ENCODE peak calls at places on chromosomes 13 and 19, in seven cellular contexts. One of them, this sample, is unnamed.

GRCh38 chr19:48918801-48919247 is 14.7 kb upstream of the DHDH start:
- DNase-seq in WTC11: peak; percentile 81
- DNase-seq in K562: peak; percentile 72
- DNase-seq in HepG2: no peak
- DNase-seq in A549: no peak
- DNase-seq in GM12878: no peak
- DNase-seq in SK-N-SH: peak; percentile 75
- DNase-seq in this sample: no peak

GRCh38 chr13:94239135-94239534 is 240.3 kb downstream of the DCT start:
- DNase-seq in GM12878: no peak
- DNase-seq in A549: no peak
- DNase-seq in SK-N-SH: no peak
- DNase-seq in WTC11: no peak
- DNase-seq in HepG2: no peak
- DNase-seq in K562: no peak
- DNase-seq in this sample: peak; percentile 87

GRCh38 chr19:2250765-2251576 is 1.8 kb downstream of the AMH start:
- DNase-seq in SK-N-SH: peak; percentile 46
- DNase-seq in HepG2: no peak
- DNase-seq in GM12878: no peak
- DNase-seq in A549: no peak
- DNase-seq in K562: no peak
- DNase-seq in WTC11: no peak
- DNase-seq in this sample: no peak

GRCh38 chr13:20217168-20217567 is 15.0 kb downstream of the GJB6 start:
- DNase-seq in WTC11: no peak
- DNase-seq in GM12878: no peak
- DNase-seq in SK-N-SH: no peak
- DNase-seq in HepG2: peak; percentile 42
- DNase-seq in A549: no peak
- DNase-seq in K562: no peak
- DNase-seq in this sample: no peak

GRCh38 chr19:58563823-58564222 is 5.4 kb upstream of the UBE2M start:
- DNase-seq in GM12878: no peak
- DNase-seq in WTC11: peak; percentile 7
- DNase-seq in A549: no peak
- DNase-seq in K562: no peak
- DNase-seq in SK-N-SH: peak; percentile 65
- DNase-seq in HepG2: no peak
- DNase-seq in this sample: no peak

GRCh38 chr19:58553799-58554493 is 959 bp downstream of the CHMP2A start:
- DNase-seq in GM12878: no peak
- DNase-seq in HepG2: no peak
- DNase-seq in A549: no peak
- DNase-seq in K562: no peak
- DNase-seq in WTC11: no peak
- DNase-seq in SK-N-SH: no peak
- DNase-seq in this sample: no peak

GRCh38 chr19:22601906-22602630 is 32.1 kb upstream of the ZNF492 start:
- DNase-seq in K562: no peak
- DNase-seq in SK-N-SH: no peak
- DNase-seq in GM12878: no peak
- DNase-seq in A549: no peak
- DNase-seq in HepG2: no peak
- DNase-seq in WTC11: no peak
- DNase-seq in this sample: no peak

GRCh38 chr19:42028304-42029216 is 34.5 kb upstream of the ATP1A3 start:
- DNase-seq in K562: peak; percentile 77
- DNase-seq in GM12878: no peak
- DNase-seq in HepG2: no peak
- DNase-seq in A549: no peak
- DNase-seq in SK-N-SH: peak; percentile 65
- DNase-seq in WTC11: peak; percentile 93
- DNase-seq in this sample: no peak

GRCh38 chr19:940591-941291 is 14.9 kb downstream of the ARID3A start:
- DNase-seq in GM12878: no peak
- DNase-seq in SK-N-SH: peak; percentile 93
- DNase-seq in HepG2: no peak
- DNase-seq in A549: no peak
- DNase-seq in WTC11: no peak
- DNase-seq in K562: no peak
- DNase-seq in this sample: peak; percentile 57

GRCh38 chr13:95485045-95485517 is 67.4 kb upstream of the CLDN10 start:
- DNase-seq in WTC11: no peak
- DNase-seq in A549: no peak
- DNase-seq in HepG2: peak; percentile 8
- DNase-seq in K562: peak; percentile 22
- DNase-seq in GM12878: no peak
- DNase-seq in SK-N-SH: peak; percentile 50
- DNase-seq in this sample: peak; percentile 42

GRCh38 chr19:5621945-5622464 is 571 bp downstream of the SAFB2 start:
- DNase-seq in WTC11: no peak
- DNase-seq in HepG2: no peak
- DNase-seq in K562: peak; percentile 37
- DNase-seq in A549: no peak
- DNase-seq in SK-N-SH: peak; percentile 29
- DNase-seq in GM12878: no peak
- DNase-seq in this sample: no peak

GRCh38 chr19:27776020-27776419 is 1436.9 kb downstream of the UQCRFS1 start:
- DNase-seq in HepG2: no peak
- DNase-seq in K562: peak; percentile 50
- DNase-seq in GM12878: no peak
- DNase-seq in A549: peak; percentile 50
- DNase-seq in SK-N-SH: no peak
- DNase-seq in WTC11: no peak
- DNase-seq in this sample: peak; percentile 31

GRCh38 chr19:42553292-42554045 is 25.2 kb upstream of the CEACAM1 start:
- DNase-seq in GM12878: no peak
- DNase-seq in WTC11: no peak
- DNase-seq in K562: no peak
- DNase-seq in HepG2: peak; percentile 40
- DNase-seq in SK-N-SH: no peak
- DNase-seq in A549: no peak
- DNase-seq in this sample: peak; percentile 67

GRCh38 chr13:41655997-41656396 is 198.6 kb downstream of the RGCC start:
- DNase-seq in A549: no peak
- DNase-seq in K562: no peak
- DNase-seq in SK-N-SH: no peak
- DNase-seq in HepG2: no peak
- DNase-seq in WTC11: no peak
- DNase-seq in GM12878: no peak
- DNase-seq in this sample: no peak

GRCh38 chr13:41660426-41660825 is 203.1 kb downstream of the RGCC start:
- DNase-seq in SK-N-SH: no peak
- DNase-seq in A549: no peak
- DNase-seq in WTC11: no peak
- DNase-seq in K562: no peak
- DNase-seq in GM12878: no peak
- DNase-seq in HepG2: no peak
- DNase-seq in this sample: no peak

GRCh38 chr13:41652735-41653361 is 195.5 kb downstream of the RGCC start:
- DNase-seq in SK-N-SH: peak; percentile 60
- DNase-seq in GM12878: no peak
- DNase-seq in WTC11: no peak
- DNase-seq in A549: peak; percentile 7
- DNase-seq in K562: peak; percentile 16
- DNase-seq in HepG2: peak; percentile 62
- DNase-seq in this sample: peak; percentile 79

GRCh38 chr13:41654800-41655199 is 197.4 kb downstream of the RGCC start:
- DNase-seq in HepG2: no peak
- DNase-seq in A549: no peak
- DNase-seq in K562: no peak
- DNase-seq in WTC11: no peak
- DNase-seq in GM12878: no peak
- DNase-seq in SK-N-SH: no peak
- DNase-seq in this sample: no peak

DNA sequence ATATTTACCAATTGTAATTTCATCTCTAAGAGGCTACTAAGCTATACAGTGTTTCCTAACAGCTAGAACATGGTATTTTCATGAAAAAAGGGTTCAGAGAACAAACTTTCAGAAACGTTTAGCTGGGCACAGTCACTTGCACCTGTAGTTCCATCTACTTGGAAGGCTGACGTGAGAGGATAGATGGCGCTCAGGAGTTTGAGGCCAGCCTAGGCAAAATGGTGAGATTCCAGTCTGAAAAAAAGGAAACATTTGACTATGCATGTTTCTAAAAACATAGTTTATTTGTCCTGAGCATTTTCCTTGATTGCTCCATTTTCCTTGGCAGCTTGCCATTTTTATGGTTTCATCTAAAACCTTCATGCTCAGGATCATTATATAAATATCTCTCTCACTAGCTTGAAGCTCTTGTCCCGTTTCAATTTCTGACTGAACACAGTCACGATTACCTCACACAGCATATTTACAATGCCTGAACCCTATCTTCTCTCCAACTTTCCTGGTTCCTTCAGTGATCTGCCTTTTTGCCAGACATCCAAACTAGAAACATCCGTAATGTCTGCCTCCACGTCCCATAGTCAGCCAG is 200.8 kb downstream of the RGCC start:
- DNase-seq in GM12878: no peak
- DNase-seq in WTC11: no peak
- DNase-seq in A549: no peak
- DNase-seq in K562: no peak
- DNase-seq in SK-N-SH: no peak
- DNase-seq in HepG2: no peak
- DNase-seq in this sample: peak; percentile 93
- TF ChIP-seq USF2 in GM12878: no peak
- TF ChIP-seq USF2 in WTC11: no peak
- TF ChIP-seq USF2 in A549: no peak
- TF ChIP-seq USF2 in K562: no peak
- TF ChIP-seq USF2 in SK-N-SH: no peak
- TF ChIP-seq USF2 in HepG2: no peak
- TF ChIP-seq USF2 in this sample: no peak

DNA sequence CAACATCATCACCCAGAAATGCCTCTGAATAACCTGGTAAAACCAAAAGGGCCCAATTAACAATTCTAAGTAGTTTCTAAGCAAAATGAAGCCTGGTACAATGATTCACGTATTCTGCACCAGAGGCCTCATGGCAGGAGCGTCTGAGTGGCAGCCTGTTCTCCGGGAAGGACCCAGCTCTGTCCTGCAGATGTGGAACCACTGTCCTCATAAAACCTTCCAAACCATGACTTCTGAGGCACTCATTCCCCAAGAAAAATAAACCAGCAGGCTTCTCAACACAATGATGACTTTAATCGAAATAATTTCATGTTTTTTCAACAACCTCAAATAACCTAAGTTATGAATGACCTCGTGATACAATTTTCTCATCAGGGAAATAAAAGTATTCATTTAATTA is 89.9 kb downstream of the STK24 start:
- DNase-seq in A549: no peak
- DNase-seq in GM12878: no peak
- DNase-seq in K562: no peak
- DNase-seq in WTC11: no peak
- DNase-seq in HepG2: no peak
- DNase-seq in SK-N-SH: no peak
- DNase-seq in this sample: peak; percentile 53
- TF ChIP-seq USF2 in A549: no peak
- TF ChIP-seq USF2 in GM12878: no peak
- TF ChIP-seq USF2 in K562: no peak
- TF ChIP-seq USF2 in WTC11: no peak
- TF ChIP-seq USF2 in HepG2: no peak
- TF ChIP-seq USF2 in SK-N-SH: no peak
- TF ChIP-seq USF2 in this sample: no peak

GRCh38 chr19:7916137-7916907 is 1.7 kb downstream of the TGFBR3L start:
- DNase-seq in HepG2: no peak
- DNase-seq in K562: no peak
- DNase-seq in SK-N-SH: peak; percentile 68
- DNase-seq in GM12878: no peak
- DNase-seq in WTC11: peak; percentile 60
- DNase-seq in A549: no peak
- DNase-seq in this sample: no peak
- TF ChIP-seq USF2 in HepG2: no peak
- TF ChIP-seq USF2 in K562: no peak
- TF ChIP-seq USF2 in SK-N-SH: no peak
- TF ChIP-seq USF2 in GM12878: no peak
- TF ChIP-seq USF2 in WTC11: no peak
- TF ChIP-seq USF2 in A549: no peak
- TF ChIP-seq USF2 in this sample: no peak

GRCh38 chr13:24672141-24673132 is 7.8 kb upstream of the ATP12A start:
- DNase-seq in HepG2: no peak
- DNase-seq in K562: no peak
- DNase-seq in A549: no peak
- DNase-seq in WTC11: no peak
- DNase-seq in SK-N-SH: no peak
- DNase-seq in GM12878: no peak
- DNase-seq in this sample: no peak

GRCh38 chr13:24670174-24670573 is 10.0 kb upstream of the ATP12A start:
- DNase-seq in A549: no peak
- DNase-seq in K562: no peak
- DNase-seq in GM12878: no peak
- DNase-seq in HepG2: no peak
- DNase-seq in WTC11: no peak
- DNase-seq in SK-N-SH: no peak
- DNase-seq in this sample: no peak

GRCh38 chr13:24668955-24669354 is 11.3 kb upstream of the ATP12A start:
- DNase-seq in K562: no peak
- DNase-seq in HepG2: no peak
- DNase-seq in WTC11: no peak
- DNase-seq in A549: no peak
- DNase-seq in SK-N-SH: no peak
- DNase-seq in GM12878: no peak
- DNase-seq in this sample: no peak

GRCh38 chr13:24670927-24671326 is 9.3 kb upstream of the ATP12A start:
- DNase-seq in A549: peak; percentile 62
- DNase-seq in K562: peak; percentile 18
- DNase-seq in WTC11: peak; percentile 61
- DNase-seq in SK-N-SH: peak; percentile 49
- DNase-seq in HepG2: no peak
- DNase-seq in GM12878: no peak
- DNase-seq in this sample: no peak

DNA sequence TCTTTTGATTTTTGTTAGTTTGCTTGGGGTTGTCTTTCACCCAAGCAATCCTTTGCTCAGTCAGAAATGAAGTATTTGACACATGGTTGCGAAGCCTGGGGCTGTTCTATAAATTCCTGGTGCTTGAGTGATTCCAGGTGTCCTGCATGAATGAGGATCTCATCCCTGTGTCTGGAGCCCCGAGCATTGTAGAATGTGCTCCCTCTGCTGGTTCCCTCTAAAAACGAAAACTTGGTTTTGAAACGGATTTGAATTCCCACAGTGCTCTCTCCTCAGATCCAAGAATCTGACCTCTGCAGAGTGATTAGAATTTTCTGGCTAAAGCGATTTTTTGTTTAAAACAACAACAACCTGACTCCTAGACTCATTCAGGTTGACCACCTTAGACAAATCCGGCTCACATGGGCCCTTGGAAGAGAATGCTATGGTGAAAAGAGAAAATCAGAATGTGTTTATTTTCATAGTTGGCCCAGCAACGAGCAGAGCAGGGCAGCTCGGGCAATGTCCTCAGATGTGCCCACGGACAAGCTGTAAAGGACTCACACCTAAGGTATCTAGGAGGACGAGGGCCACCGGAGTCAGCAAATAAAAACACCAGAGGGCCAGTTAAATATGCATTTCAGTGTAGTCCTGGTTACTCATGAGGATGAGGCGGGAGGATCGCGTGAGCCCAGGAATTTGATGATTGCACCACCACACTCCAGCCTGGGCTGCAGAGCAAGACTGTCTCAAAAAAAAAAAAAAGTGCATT is 8.7 kb upstream of the ATP12A start:
- DNase-seq in SK-N-SH: peak; percentile 82
- DNase-seq in K562: peak; percentile 37
- DNase-seq in HepG2: peak; percentile 54
- DNase-seq in GM12878: no peak
- DNase-seq in WTC11: peak; percentile 35
- DNase-seq in A549: peak; percentile 54
- DNase-seq in this sample: peak; percentile 72
- TF ChIP-seq USF2 in SK-N-SH: no peak
- TF ChIP-seq USF2 in K562: no peak
- TF ChIP-seq USF2 in HepG2: no peak
- TF ChIP-seq USF2 in GM12878: no peak
- TF ChIP-seq USF2 in WTC11: no peak
- TF ChIP-seq USF2 in A549: no peak
- TF ChIP-seq USF2 in this sample: no peak